ENCODE peak calls at places on chromosomes 4 and X, in five cellular contexts. K is astrocyte of the spinal cord, E is tibial nerve, C is posterior cingulate gyrus, O is right cardiac atrium. Q is an unnamed sample.

GRCh38 chr4:108081251-108081650 is 87.5 kb downstream of the LEF1 start:
- DNase-seq in K (no peak), E (no peak), C (peak), O (no peak), Q (no peak)

GRCh38 chrX:147498796-147499195 is 412.9 kb upstream of the FMR1 start:
- DNase-seq in K (no peak), E (no peak), C (no peak), O (no peak), Q (no peak)

GRCh38 chrX:46279925-46280313 is 265.3 kb downstream of the ZNF674 start:
- DNase-seq in K (no peak), E (no peak), C (no peak), O (no peak), Q (no peak)

GRCh38 chrX:46758956-46759644 is at the start of gene SLC9A7:
- DNase-seq in K (peak), E (peak), C (peak), O (peak), Q (peak)

GRCh38 chr4:165448700-165449099 is 69.9 kb downstream of the CPE start:
- DNase-seq in K (no peak), E (no peak), C (no peak), O (no peak), Q (no peak)

GRCh38 chr4:164866817-164867490 is 10.0 kb upstream of the APELA start:
- DNase-seq in K (no peak), E (no peak), C (no peak), O (no peak), Q (no peak)

GRCh38 chr4:138839574-138839973 is 176.0 kb upstream of the NOCT start:
- DNase-seq in K (no peak), E (no peak), C (no peak), O (no peak), Q (no peak)

GRCh38 chrX:154298312-154298711 is 2.7 kb downstream of the TKTL1 start:
- DNase-seq in K (no peak), E (no peak), C (peak), O (no peak), Q (no peak)

GRCh38 chrX:70479970-70480659 is 35.5 kb downstream of the DLG3 start:
- DNase-seq in K (no peak), E (no peak), C (no peak), O (no peak), Q (no peak)

GRCh38 chrX:110944793-110945466 is 149.3 kb upstream of the CHRDL1 start:
- DNase-seq in K (peak), E (no peak), C (no peak), O (peak), Q (no peak)

GRCh38 chrX:13377537-13377936 is 57.7 kb upstream of the ATXN3L start:
- DNase-seq in K (peak), E (no peak), C (no peak), O (no peak), Q (no peak)

GRCh38 chr4:163191999-163192398 is 25.3 kb upstream of the NAF1 start:
- DNase-seq in K (no peak), E (no peak), C (no peak), O (no peak), Q (no peak)

GRCh38 chrX:18041656-18042055 is 179.0 kb downstream of the BEND2 start:
- DNase-seq in K (no peak), E (no peak), C (no peak), O (no peak), Q (no peak)

GRCh38 chr4:6357476-6357875 is 87.8 kb downstream of the WFS1 start:
- DNase-seq in K (no peak), E (no peak), C (peak), O (no peak), Q (no peak)

GRCh38 chrX:121579016-121579760 is 531.8 kb downstream of the GLUD2 start:
- DNase-seq in K (peak), E (no peak), C (no peak), O (no peak), Q (no peak)

GRCh38 chrX:84187501-84188319 is at the start of gene RPS6KA6:
- DNase-seq in K (peak), E (no peak), C (peak), O (peak), Q (no peak)

GRCh38 chr4:632926-633325 is 7.6 kb downstream of the PDE6B start:
- DNase-seq in K (no peak), E (no peak), C (peak), O (no peak), Q (no peak)

GRCh38 chr4:15913631-15913970 is 24.9 kb downstream of the FGFBP1 start:
- DNase-seq in K (peak), E (no peak), C (no peak), O (no peak), Q (no peak)

GRCh38 chr4:118811008-118811764 is 24.7 kb downstream of the SEC24D start:
- DNase-seq in K (peak), E (no peak), C (no peak), O (no peak), Q (no peak)

GRCh38 chr4:89263265-89263664 is 44.3 kb downstream of the GPRIN3 start:
- DNase-seq in K (no peak), E (no peak), C (no peak), O (no peak), Q (no peak)

GRCh38 chrX:42978655-42979379 is 200.9 kb upstream of the PPP1R2C start:
- DNase-seq in K (no peak), E (no peak), C (no peak), O (no peak), Q (no peak)

GRCh38 chr4:107600456-107600855 is 119.6 kb downstream of the PAPSS1 start:
- DNase-seq in K (peak), E (no peak), C (no peak), O (no peak), Q (no peak)

GRCh38 chrX:31199770-31200114 is 127.9 kb upstream of the FTHL17 start:
- DNase-seq in K (no peak), E (no peak), C (no peak), O (no peak), Q (no peak)

GRCh38 chr4:64911846-64912245 is 502.6 kb upstream of the TECRL start:
- DNase-seq in K (no peak), E (no peak), C (no peak), O (no peak), Q (no peak)

GRCh38 chr4:17064959-17065358 is 166.5 kb upstream of the LDB2 start:
- DNase-seq in K (no peak), E (no peak), C (no peak), O (no peak), Q (no peak)

GRCh38 chr4:139973611-139974010 is 180.4 kb downstream of the MAML3 start:
- DNase-seq in K (peak), E (no peak), C (no peak), O (no peak), Q (no peak)

GRCh38 chrX:22109442-22109841 is 77.3 kb downstream of the PHEX start:
- DNase-seq in K (peak), E (no peak), C (no peak), O (no peak), Q (no peak)

GRCh38 chrX:153969904-153970397 is 1.7 kb downstream of the HCFC1 start:
- DNase-seq in K (peak), E (no peak), C (no peak), O (peak), Q (no peak)

GRCh38 chrX:103779156-103779555 is 2.5 kb downstream of the PLP1 start:
- DNase-seq in K (peak), E (no peak), C (peak), O (no peak), Q (no peak)

Q was measured in lung.